ENCODE peak calls at places on chromosomes 3 and 15, in four cellular contexts. One of them, this sample, is unnamed.

GRCh38 chr3:65625310-65625709 is 413.4 kb downstream of the MAGI1 start:
- DNase-seq in HTR-8/SVneo: no peak
- DNase-seq in activated CD4-positive, alpha-beta T cell treated with anti-CD3 and anti-CD28 coated beads, Interleukin-2, amount 50 U/mL, for 1 hour: no peak
- DNase-seq in upper lobe of right lung: no peak
- DNase-seq in this sample: no peak

GRCh38 chr15:65980824-65981456 is 111.6 kb downstream of the RAB11A start:
- DNase-seq in upper lobe of right lung: peak; percentile 81
- DNase-seq in HTR-8/SVneo: peak; percentile 80
- DNase-seq in activated CD4-positive, alpha-beta T cell treated with anti-CD3 and anti-CD28 coated beads, Interleukin-2, amount 50 U/mL, for 1 hour: no peak
- DNase-seq in this sample: no peak

GRCh38 chr15:91784973-91785709 is 68.4 kb upstream of the SLCO3A1 start:
- DNase-seq in upper lobe of right lung: no peak
- DNase-seq in activated CD4-positive, alpha-beta T cell treated with anti-CD3 and anti-CD28 coated beads, Interleukin-2, amount 50 U/mL, for 1 hour: no peak
- DNase-seq in HTR-8/SVneo: no peak
- DNase-seq in this sample: no peak

GRCh38 chr3:79086514-79086913 is 681.3 kb downstream of the ROBO1 start:
- DNase-seq in activated CD4-positive, alpha-beta T cell treated with anti-CD3 and anti-CD28 coated beads, Interleukin-2, amount 50 U/mL, for 1 hour: no peak
- DNase-seq in upper lobe of right lung: no peak
- DNase-seq in HTR-8/SVneo: peak; percentile 35
- DNase-seq in this sample: peak; percentile 24

GRCh38 chr3:43286886-43287301 is 554 bp downstream of the SNRK start:
- DNase-seq in activated CD4-positive, alpha-beta T cell treated with anti-CD3 and anti-CD28 coated beads, Interleukin-2, amount 50 U/mL, for 1 hour: peak; percentile 20
- DNase-seq in HTR-8/SVneo: no peak
- DNase-seq in upper lobe of right lung: no peak
- DNase-seq in this sample: peak; percentile 29

GRCh38 chr3:124276163-124276862 is 284.4 kb upstream of the ROPN1 start:
- DNase-seq in upper lobe of right lung: no peak
- DNase-seq in activated CD4-positive, alpha-beta T cell treated with anti-CD3 and anti-CD28 coated beads, Interleukin-2, amount 50 U/mL, for 1 hour: no peak
- DNase-seq in HTR-8/SVneo: no peak
- DNase-seq in this sample: no peak

GRCh38 chr3:164903820-164904451 is 174.4 kb downstream of the SI start:
- DNase-seq in HTR-8/SVneo: no peak
- DNase-seq in activated CD4-positive, alpha-beta T cell treated with anti-CD3 and anti-CD28 coated beads, Interleukin-2, amount 50 U/mL, for 1 hour: no peak
- DNase-seq in upper lobe of right lung: no peak
- DNase-seq in this sample: no peak

GRCh38 chr3:48500656-48501055 is 3.3 kb downstream of the SHISA5 start:
- DNase-seq in upper lobe of right lung: no peak
- DNase-seq in activated CD4-positive, alpha-beta T cell treated with anti-CD3 and anti-CD28 coated beads, Interleukin-2, amount 50 U/mL, for 1 hour: no peak
- DNase-seq in HTR-8/SVneo: no peak
- DNase-seq in this sample: no peak

GRCh38 chr15:74463634-74464033 is 2.7 kb upstream of the UBL7 start:
- DNase-seq in HTR-8/SVneo: no peak
- DNase-seq in activated CD4-positive, alpha-beta T cell treated with anti-CD3 and anti-CD28 coated beads, Interleukin-2, amount 50 U/mL, for 1 hour: no peak
- DNase-seq in upper lobe of right lung: no peak
- DNase-seq in this sample: no peak

GRCh38 chr3:127953636-127954035 is 38.6 kb downstream of the KBTBD12 start:
- DNase-seq in activated CD4-positive, alpha-beta T cell treated with anti-CD3 and anti-CD28 coated beads, Interleukin-2, amount 50 U/mL, for 1 hour: no peak
- DNase-seq in HTR-8/SVneo: no peak
- DNase-seq in upper lobe of right lung: no peak
- DNase-seq in this sample: no peak

This sample was measured in CD4-positive, CD25-positive, alpha-beta regulatory T cell.